ENCODE peak calls at places on chromosomes 6 and 20, in five cellular contexts. N is coronary artery, L is BE2C, B is fibroblast of pulmonary artery, Q is adrenal gland. X is an unnamed sample.

GRCh38 chr20:41336711-41337492 is 3.7 kb upstream of the LPIN3 start:
- DNase-seq in N (no peak), L (no peak), B (no peak), Q (no peak), X (no peak)

GRCh38 chr6:137879301-137879700 is 12.2 kb downstream of the TNFAIP3 start:
- DNase-seq in N (no peak), L (no peak), B (no peak), Q (no peak), X (no peak)

GRCh38 chr6:5379647-5380242 is 118.4 kb downstream of the FARS2 start:
- DNase-seq in N (no peak), L (peak; percentile 55), B (peak; percentile 59), Q (no peak), X (no peak)

GRCh38 chr6:39823187-39823815 is 31.1 kb downstream of the DAAM2 start:
- DNase-seq in N (peak; percentile 83), L (no peak), B (no peak), Q (peak; percentile 70), X (no peak)

GRCh38 chr20:1897486-1897885 is 2.3 kb downstream of the SIRPA start:
- DNase-seq in N (no peak), L (no peak), B (peak; percentile 41), Q (peak; percentile 54), X (no peak)

GRCh38 chr6:163347021-163347446 is 67.5 kb upstream of the QKI start:
- DNase-seq in N (no peak), L (no peak), B (no peak), Q (no peak), X (no peak)

GRCh38 chr20:45114465-45115385 is at the start of gene WFDC5:
- DNase-seq in N (no peak), L (no peak), B (no peak), Q (no peak), X (no peak)

GRCh38 chr6:69570126-69570525 is 226.7 kb downstream of the LMBRD1 start:
- DNase-seq in N (no peak), L (no peak), B (peak; percentile 0), Q (no peak), X (no peak)

GRCh38 chr20:36307412-36308317 is 1.5 kb downstream of the DLGAP4 start:
- DNase-seq in N (peak; percentile 64), L (no peak), B (no peak), Q (no peak), X (no peak)

X was measured in NCI-H187 treated with DMSO at 0.1 percent for 48 hours.